ENCODE peak calls at places on chromosomes 12 and 14, in five cellular contexts. J, F, B, Z and C are unnamed samples.

GRCh38 chr14:29941401-29941800 is 13.8 kb upstream of the PRKD1 start:
- DNase-seq in J (no peak), B (no peak), Z (no peak), F (no peak), C (no peak)

GRCh38 chr12:84694111-84694510 is 218.5 kb downstream of the SLC6A15 start:
- DNase-seq in B (no peak), Z (no peak), J (peak), F (no peak), C (peak)

GRCh38 chr14:59534361-59534987 is 42.1 kb downstream of the CCDC175 start:
- DNase-seq in Z (no peak), F (no peak), B (no peak), J (no peak), C (no peak)

GRCh38 chr12:31887109-31887811 is 72.0 kb upstream of the RESF1 start:
- DNase-seq in B (no peak), F (peak), J (no peak), Z (no peak), C (no peak)

GRCh38 chr12:68521848-68522502 is 88.7 kb upstream of the RAP1B start:
- DNase-seq in Z (no peak), F (no peak), J (no peak), B (no peak), C (no peak)

GRCh38 chr12:120402217-120402616 is 33.3 kb upstream of the MSI1 start:
- DNase-seq in F (no peak), J (no peak), Z (no peak), B (no peak), C (peak)

GRCh38 chr14:73240816-73241480 is 3.6 kb downstream of the PAPLN start:
- DNase-seq in Z (no peak), J (no peak), B (no peak), F (peak), C (no peak)

GRCh38 chr12:48796976-48797375 is 8.1 kb upstream of the ADCY6 start:
- DNase-seq in J (no peak), F (no peak), B (no peak), Z (no peak), C (no peak)

GRCh38 chr12:118360785-118361404 is 11.8 kb downstream of the TAOK3 start:
- DNase-seq in F (no peak), J (no peak), Z (no peak), B (peak), C (peak)

DNA sequence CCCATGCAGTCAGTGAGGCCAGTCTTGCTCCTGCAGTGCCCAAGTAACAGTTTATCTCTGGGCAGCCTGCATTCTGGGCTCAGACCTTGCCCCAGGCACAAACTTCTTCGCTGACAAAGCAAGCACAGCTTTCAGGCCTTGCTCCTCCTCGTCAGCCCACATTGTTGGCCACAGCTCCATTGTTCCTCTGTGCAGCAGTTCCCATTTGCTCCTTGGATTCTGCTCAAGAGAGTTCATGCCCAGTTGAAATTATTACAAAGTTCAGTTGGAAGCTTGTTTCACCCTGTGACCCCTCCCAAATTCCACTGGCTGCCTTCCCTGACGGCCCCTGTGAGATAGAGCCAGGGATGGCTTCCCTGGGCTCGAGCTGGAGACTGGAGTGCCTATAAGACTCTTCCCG is 163.4 kb upstream of the DDHD1 start:
- DNase-seq in Z (no peak), J (no peak), F (no peak), B (no peak), C (no peak)
- TF ChIP-seq CTCF in Z (no peak), J (no peak), F (no peak), B (no peak), C (no peak)

DNA sequence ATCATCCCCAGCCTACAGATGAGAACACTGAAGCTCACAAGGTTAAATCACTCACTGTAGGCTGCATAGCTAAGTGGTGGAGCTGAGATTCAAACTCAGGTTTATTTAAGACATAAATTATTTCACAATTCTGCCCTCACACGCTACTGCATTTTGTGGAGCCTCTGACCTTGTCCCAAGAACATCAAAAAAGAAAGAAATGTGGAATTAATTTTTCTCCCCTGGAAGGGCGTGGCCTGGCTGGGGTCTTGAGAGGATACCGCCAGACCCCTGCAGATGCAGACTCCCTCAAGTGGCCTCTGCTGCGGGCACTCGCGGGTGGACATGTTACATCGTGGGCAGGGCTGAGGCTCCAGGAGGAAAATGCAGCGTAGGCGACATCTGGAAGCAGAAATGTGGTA is 40.6 kb downstream of the LTBP2 start:
- DNase-seq in Z (no peak), B (peak), J (no peak), F (no peak), C (no peak)
- H3K4me3 ChIP-seq in Z (peak), B (no peak), J (peak), F (no peak), C (no peak)

DNA sequence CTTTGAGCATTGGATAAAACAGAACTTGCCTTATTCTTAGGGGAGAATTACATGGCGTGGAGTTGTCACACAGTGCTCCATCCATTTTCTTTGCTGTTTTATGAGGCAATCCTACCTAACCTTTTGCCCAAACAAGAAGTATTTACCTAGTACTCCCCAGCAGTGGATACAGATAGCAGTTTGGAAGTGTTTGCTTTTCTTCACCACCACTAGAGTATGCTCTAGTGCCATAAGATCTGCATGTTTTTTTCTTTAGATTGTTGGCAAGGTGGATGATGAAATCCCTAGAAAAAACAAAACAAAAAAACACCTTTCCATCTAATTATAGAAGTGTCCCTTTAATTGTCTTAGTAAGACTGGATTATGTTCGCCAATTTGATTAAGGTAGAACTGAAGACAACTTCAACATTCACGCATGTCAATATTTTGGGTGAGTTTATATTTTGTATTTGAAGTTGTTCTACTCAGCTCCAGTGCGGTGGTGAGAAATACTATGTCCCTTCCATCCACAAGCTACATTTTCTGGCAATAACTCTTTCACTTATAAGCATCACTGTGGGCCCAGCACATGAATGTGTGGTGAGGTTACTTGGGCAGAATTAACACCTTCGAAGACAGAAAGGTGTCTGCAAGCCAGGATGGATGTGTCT is 23.6 kb upstream of the TMEM260 start:
- DNase-seq in Z (no peak), B (peak), J (peak), F (peak), C (peak)
- TF ChIP-seq CTCF in Z (no peak), B (peak), J (peak), F (peak), C (peak)

DNA sequence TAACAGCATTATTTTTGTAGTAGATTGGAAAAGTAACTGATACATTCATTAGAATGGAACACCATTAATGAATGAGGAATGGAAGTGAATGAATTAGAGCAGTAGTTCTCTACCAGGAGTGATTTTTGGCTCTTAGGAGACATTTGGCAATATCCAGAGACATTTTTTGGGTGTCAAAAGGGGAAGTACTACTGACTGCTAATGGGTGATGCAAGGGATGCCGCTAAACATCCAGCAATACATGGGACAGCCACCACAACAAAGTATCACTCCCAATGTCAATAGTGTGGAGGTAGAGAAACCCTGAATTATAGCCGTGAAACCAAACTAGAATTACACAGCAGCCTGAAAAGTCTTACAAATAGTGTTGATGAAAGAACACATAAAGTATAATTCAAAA is 1.5 kb downstream of the CHURC1 start:
- DNase-seq in F (no peak), B (no peak), J (no peak), Z (no peak), C (no peak)
- H3K4me3 ChIP-seq in F (peak), B (no peak), J (no peak), Z (peak), C (no peak)